ENCODE peak calls at places on chromosomes 11 and 22, in ten cellular contexts. Z is SJCRH30; U is heart left ventricle; B is CD4-positive, alpha-beta T cell; T is PC-3; J is aorta; M is transverse colon; A is prostate gland; N is thoracic aorta; W is CD8-positive, alpha-beta memory T cell. I is an unnamed sample. For H3K27me3, the result is how much of the 10 kb centered on the place peaks cover.

GRCh38 chr11:83554896-83555295 is 268.7 kb upstream of the CCDC90B start:
- DNase-seq in Z (no peak), U (no peak), B (no peak), T (no peak), J (no peak), M (no peak), A (no peak), N (no peak), W (no peak), I (no peak)

GRCh38 chr11:37442576-37442975 is 844.5 kb upstream of the RAG2 start:
- DNase-seq in Z (no peak), U (no peak), B (no peak), T (no peak), J (no peak), M (no peak), A (no peak), N (no peak), W (no peak), I (no peak)

GRCh38 chr11:44632466-44633123 is 67.1 kb downstream of the CD82 start:
- DNase-seq in Z (no peak), U (no peak), B (no peak), T (peak), J (no peak), M (peak), A (peak), N (no peak), W (no peak), I (no peak)

GRCh38 chr22:44459041-44459440 is 39.0 kb downstream of the RTL6 start:
- DNase-seq in Z (no peak), U (no peak), B (no peak), T (no peak), J (no peak), M (no peak), A (no peak), N (no peak), W (no peak), I (no peak)

GRCh38 chr11:132054822-132055221 is 684.4 kb downstream of the NTM start:
- DNase-seq in Z (peak), U (no peak), B (no peak), T (peak), J (no peak), M (no peak), A (no peak), N (no peak), W (no peak), I (no peak)

GRCh38 chr22:20741634-20742581 is 32.0 kb upstream of the SERPIND1 start:
- DNase-seq in Z (peak), U (no peak), B (peak), T (peak), J (no peak), M (peak), A (no peak), N (no peak), W (peak), I (no peak)

GRCh38 chr11:103515283-103515682 is 406.1 kb downstream of the DYNC2H1 start:
- DNase-seq in Z (no peak), U (no peak), B (no peak), T (no peak), J (no peak), M (no peak), A (no peak), N (no peak), W (no peak), I (no peak)

GRCh38 chr11:17496406-17496805 is 19.8 kb upstream of the ABCC8 start:
- DNase-seq in Z (no peak), U (no peak), B (no peak), T (no peak), J (no peak), M (no peak), A (no peak), N (no peak), W (no peak), I (no peak)

GRCh38 chr22:44351685-44352377 is 39.1 kb upstream of the SHISAL1 start:
- DNase-seq in Z (peak), U (no peak), B (no peak), T (peak), J (peak), M (peak), A (peak), N (no peak), W (no peak), I (no peak)

DNA sequence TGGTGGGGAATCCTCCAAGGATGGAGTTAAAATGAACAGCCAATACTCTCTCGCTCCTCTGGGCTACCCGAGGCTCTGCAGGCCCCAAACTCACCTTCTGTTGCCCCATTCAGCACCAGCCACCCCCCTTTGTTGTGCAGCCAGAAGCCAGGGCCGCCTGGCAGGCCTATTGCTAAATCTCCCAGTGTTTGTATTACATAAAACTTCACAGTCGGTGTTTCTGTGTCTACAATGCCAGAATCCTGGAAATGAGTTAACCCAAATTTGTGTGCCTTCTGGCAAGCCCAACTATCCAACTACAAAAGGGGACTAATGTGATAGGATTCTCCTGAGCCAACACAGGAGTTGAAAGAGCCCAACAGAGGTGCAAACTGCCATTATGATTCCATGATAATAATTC is 9.3 kb downstream of the KCNJ5 start:
- DNase-seq in Z (no peak), U (no peak), B (no peak), T (no peak), J (peak), M (no peak), A (no peak), N (no peak), W (no peak), I (peak)
- H3K27me3 ChIP-seq in Z (under half), U (under half), B (under half), T (under half), J (under half), M (under half), A (under half), N (under half), W (under half), I (under half)

GRCh38 chr11:35541621-35542375 is 16.4 kb upstream of the PAMR1 start:
- DNase-seq in Z (no peak), U (no peak), B (no peak), T (no peak), J (peak), M (peak), A (no peak), N (no peak), W (no peak), I (no peak)
- H3K27ac ChIP-seq in Z (no peak), U (peak), B (no peak), T (no peak), J (no peak), M (peak), A (no peak), N (no peak), W (no peak), I (peak)

GRCh38 chr22:45878051-45878764 is 98.8 kb downstream of the WNT7B start:
- DNase-seq in Z (no peak), U (peak), B (no peak), T (no peak), J (no peak), M (peak), A (no peak), N (no peak), W (peak), I (peak)

GRCh38 chr22:45880091-45880651 is 96.8 kb downstream of the WNT7B start:
- DNase-seq in Z (no peak), U (peak), B (no peak), T (no peak), J (peak), M (no peak), A (no peak), N (no peak), W (no peak), I (peak)

GRCh38 chr22:45877651-45878050 is 99.3 kb downstream of the WNT7B start:
- DNase-seq in Z (no peak), U (peak), B (no peak), T (no peak), J (no peak), M (no peak), A (no peak), N (no peak), W (peak), I (peak)

GRCh38 chr22:45879552-45879949 is 97.4 kb downstream of the WNT7B start:
- DNase-seq in Z (no peak), U (peak), B (no peak), T (no peak), J (no peak), M (no peak), A (no peak), N (no peak), W (no peak), I (no peak)

GRCh38 chr22:45878901-45879551 is 97.9 kb downstream of the WNT7B start:
- DNase-seq in Z (no peak), U (peak), B (no peak), T (no peak), J (no peak), M (no peak), A (no peak), N (no peak), W (no peak), I (peak)
- H3K27me3 ChIP-seq in Z (under half), U (under half), B (under half), T (under half), J (under half), M (half or more), A (under half), N (under half), W (under half), I (half or more)

GRCh38 chr22:24582111-24582814 is 10.6 kb downstream of the LRRC75B start:
- DNase-seq in Z (no peak), U (no peak), B (no peak), T (no peak), J (peak), M (no peak), A (no peak), N (no peak), W (no peak), I (no peak)

GRCh38 chr22:24579242-24579569 is 13.7 kb downstream of the LRRC75B start:
- DNase-seq in Z (no peak), U (no peak), B (no peak), T (no peak), J (no peak), M (no peak), A (no peak), N (no peak), W (no peak), I (no peak)

GRCh38 chr22:24583221-24583971 is 9.5 kb downstream of the LRRC75B start:
- DNase-seq in Z (peak), U (no peak), B (no peak), T (no peak), J (peak), M (peak), A (no peak), N (no peak), W (no peak), I (no peak)

GRCh38 chr22:24578355-24579241 is 14.3 kb downstream of the LRRC75B start:
- DNase-seq in Z (no peak), U (no peak), B (no peak), T (peak), J (no peak), M (no peak), A (no peak), N (no peak), W (no peak), I (no peak)

DNA sequence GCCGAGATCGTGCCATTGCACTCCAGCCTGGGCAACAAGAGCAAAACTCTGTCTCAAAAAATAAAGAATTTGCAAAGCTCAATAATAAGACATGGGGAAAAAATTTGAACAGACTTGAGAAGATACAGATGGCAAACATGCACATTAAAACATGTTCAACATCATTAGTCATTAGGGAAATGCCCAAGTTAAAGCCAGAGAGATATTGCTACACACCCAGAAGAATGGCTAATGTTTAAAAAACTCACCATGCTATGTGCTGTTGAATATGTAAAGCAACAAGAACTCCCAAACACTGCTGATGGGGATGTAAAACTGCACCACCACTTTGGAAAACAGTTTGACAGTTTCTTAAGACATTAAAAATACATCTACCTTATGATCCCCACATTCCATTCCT is 12.6 kb downstream of the LRRC75B start:
- DNase-seq in Z (no peak), U (no peak), B (no peak), T (peak), J (no peak), M (no peak), A (no peak), N (no peak), W (no peak), I (no peak)
- H3K27ac ChIP-seq in Z (no peak), U (no peak), B (no peak), T (no peak), J (no peak), M (no peak), A (no peak), N (no peak), W (no peak), I (no peak)